ENCODE peak calls at places on chromosomes 13 and 19, in five cellular contexts. I, E, O, M and L are unnamed samples.

GRCh38 chr13:26305676-26306075 is 51.7 kb downstream of the CDK8 start:
- DNase-seq in I (no peak), E (no peak), O (no peak), M (no peak), L (no peak)

GRCh38 chr13:51728972-51729371 is 75.0 kb downstream of the DHRS12 start:
- DNase-seq in I (no peak), E (peak; percentile 75), O (no peak), M (peak; percentile 2), L (no peak)

GRCh38 chr13:39148513-39148961 is 110.3 kb downstream of the NHLRC3 start:
- DNase-seq in I (no peak), E (peak; percentile 0), O (no peak), M (no peak), L (no peak)

GRCh38 chr13:65036999-65037398 is 2193.1 kb downstream of the PCDH9 start:
- DNase-seq in I (no peak), E (no peak), O (no peak), M (peak; percentile 52), L (no peak)

GRCh38 chr19:4515732-4516131 is 2.6 kb downstream of the PLIN4 start:
- DNase-seq in I (no peak), E (no peak), O (no peak), M (no peak), L (no peak)

GRCh38 chr13:50511877-50512332 is 331.6 kb downstream of the DLEU7 start:
- DNase-seq in I (peak; percentile 14), E (no peak), O (no peak), M (no peak), L (no peak)

GRCh38 chr19:33063356-33064116 is 1.2 kb downstream of the RHPN2 start:
- DNase-seq in I (peak; percentile 78), E (no peak), O (no peak), M (peak; percentile 43), L (no peak)

GRCh38 chr19:55115446-55116065 is 1.9 kb downstream of the PPP1R12C start:
- DNase-seq in I (no peak), E (peak; percentile 43), O (no peak), M (no peak), L (peak; percentile 34)

GRCh38 chr13:77918391-77919261 is at the start of gene EDNRB:
- DNase-seq in I (peak; percentile 18), E (peak; percentile 20), O (no peak), M (no peak), L (peak; percentile 71)

GRCh38 chr13:94620286-94620896 is 18.7 kb downstream of the GPR180 start:
- DNase-seq in I (no peak), E (peak; percentile 19), O (no peak), M (peak; percentile 61), L (no peak)

GRCh38 chr13:26406791-26407190 is 150.7 kb upstream of the WASF3 start:
- DNase-seq in I (no peak), E (no peak), O (no peak), M (no peak), L (no peak)

GRCh38 chr19:46474211-46474610 is 2.8 kb upstream of the PNMA8A start:
- DNase-seq in I (no peak), E (no peak), O (no peak), M (no peak), L (no peak)

GRCh38 chr13:80379245-80379644 is 38.3 kb upstream of the SPRY2 start:
- DNase-seq in I (no peak), E (peak; percentile 61), O (no peak), M (peak; percentile 85), L (no peak)

GRCh38 chr19:46955114-46955812 is 64.4 kb upstream of the NPAS1 start:
- DNase-seq in I (no peak), E (no peak), O (no peak), M (peak; percentile 58), L (no peak)

GRCh38 chr19:49692102-49692599 is 1.2 kb downstream of the CPT1C start:
- DNase-seq in I (no peak), E (no peak), O (no peak), M (no peak), L (no peak)
- H3K4me3 ChIP-seq in I (no peak overlapping the region), E (peak overlapping the region; percentile 52), O (no peak overlapping the region), M (no peak overlapping the region), L (no peak overlapping the region)

GRCh38 chr19:7445104-7445503 is 43.7 kb downstream of the PEX11G start:
- DNase-seq in I (no peak), E (no peak), O (no peak), M (no peak), L (no peak)
- H3K4me3 ChIP-seq in I (no peak overlapping the region), E (no peak overlapping the region), O (no peak overlapping the region), M (no peak overlapping the region), L (no peak overlapping the region)

DNA sequence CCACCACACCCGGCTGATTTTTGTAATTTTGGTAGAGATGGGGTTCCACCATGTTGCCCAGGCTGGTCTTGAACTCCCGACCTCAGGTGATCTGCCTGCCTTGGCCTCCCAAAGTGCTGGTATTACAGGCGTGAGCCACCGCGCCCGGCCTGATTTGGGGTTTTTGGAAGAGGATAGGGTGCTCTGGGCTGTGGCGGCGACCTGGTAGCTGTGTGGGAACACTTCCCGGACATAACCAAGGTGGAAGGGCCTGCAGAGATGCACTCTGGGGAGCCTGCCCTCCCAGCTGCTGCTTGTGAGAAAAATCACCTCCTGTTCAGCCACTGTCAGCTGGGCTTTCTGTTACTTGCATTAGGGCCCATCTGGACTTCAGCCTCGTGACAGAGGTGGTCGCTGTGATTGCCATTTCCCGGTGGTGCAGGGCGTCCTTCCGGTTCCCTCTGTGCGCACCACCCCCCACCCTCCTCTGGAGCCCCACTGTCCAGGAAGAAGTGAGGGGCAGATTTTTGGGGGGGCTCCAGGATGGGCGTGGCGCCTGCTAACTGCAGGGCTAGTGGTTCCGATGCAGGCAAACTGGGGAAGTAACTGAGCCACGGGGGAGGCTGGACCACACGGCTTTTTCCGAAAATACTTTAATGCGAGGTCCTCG is 7.5 kb downstream of the IL4I1 start:
- DNase-seq in I (no peak), E (no peak), O (no peak), M (no peak), L (no peak)
- H3K4me3 ChIP-seq in I (no peak overlapping the region), E (no peak overlapping the region), O (no peak overlapping the region), M (no peak overlapping the region), L (no peak overlapping the region)

DNA sequence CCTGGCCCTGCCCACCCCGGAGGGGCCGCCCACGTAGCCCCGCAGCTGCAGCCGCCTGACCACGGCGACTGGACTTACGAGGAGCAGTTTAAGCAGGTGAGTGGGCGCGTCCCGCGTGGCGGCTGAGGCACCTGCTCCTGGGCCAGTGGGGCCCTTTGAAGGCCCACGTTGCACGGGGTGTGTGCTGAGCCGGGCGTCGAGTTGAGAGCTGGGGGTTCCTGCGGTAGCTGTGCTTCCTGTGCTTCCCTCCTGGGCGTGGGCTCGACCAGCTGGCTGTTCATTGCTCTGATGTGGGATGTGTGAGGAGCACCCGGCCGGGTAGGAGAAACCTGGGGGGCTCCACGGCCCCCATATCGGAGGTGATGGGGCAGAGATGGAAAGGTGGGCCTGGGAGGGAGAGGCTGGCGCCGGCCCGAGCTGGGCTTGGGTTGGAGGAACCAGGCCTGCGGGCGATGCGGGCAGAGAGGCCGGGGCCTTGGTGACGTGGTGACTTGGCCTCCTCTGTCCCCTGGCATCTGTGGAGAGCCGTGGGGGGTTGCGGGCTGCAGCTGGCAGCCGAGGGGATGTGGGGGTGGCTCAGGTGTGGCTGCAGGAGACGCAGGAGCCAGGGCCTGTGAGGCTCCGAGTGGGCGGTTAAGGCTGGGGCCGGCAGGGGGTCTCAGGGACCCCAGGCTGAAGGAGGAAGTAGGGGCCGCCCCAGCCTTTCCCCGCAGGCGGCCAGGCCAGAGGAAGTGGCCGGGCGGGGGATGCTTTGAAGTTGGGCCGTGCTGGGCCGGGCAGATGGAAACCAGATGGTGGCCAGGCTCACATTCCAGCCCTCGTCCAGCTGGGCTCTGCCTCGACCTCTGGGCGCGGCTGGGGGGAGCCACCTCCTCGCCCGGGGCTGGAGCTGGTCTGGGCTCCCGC is 7.1 kb downstream of the ARID3A start:
- DNase-seq in I (peak; percentile 75), E (peak; percentile 70), O (no peak), M (no peak), L (peak; percentile 83)
- H3K4me3 ChIP-seq in I (peak overlapping the region; percentile 6), E (peak overlapping the region; percentile 22), O (peak overlapping the region; percentile 52), M (no peak overlapping the region), L (peak overlapping the region; percentile 18)

DNA sequence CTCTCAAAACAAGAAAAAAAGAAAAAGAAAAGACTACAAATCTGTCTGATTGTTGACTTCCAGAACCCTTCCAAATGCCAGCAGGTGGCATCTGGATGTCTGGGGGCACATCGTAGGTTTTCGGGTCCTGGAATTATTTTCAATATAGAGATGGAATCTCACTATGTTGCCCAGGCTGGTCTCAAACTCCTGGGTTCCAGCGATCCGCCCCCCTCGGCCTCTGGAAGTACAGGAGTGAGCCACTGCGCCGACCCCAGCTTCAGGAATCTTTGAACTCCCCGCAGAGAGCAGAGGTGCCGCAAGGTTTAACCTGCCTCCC is 567 bp upstream of the B3GNT3 start:
- DNase-seq in I (no peak), E (no peak), O (no peak), M (no peak), L (no peak)
- H3K4me3 ChIP-seq in I (peak overlapping the region; percentile 52), E (no peak overlapping the region), O (no peak overlapping the region), M (peak overlapping the region; percentile 84), L (no peak overlapping the region)

DNA sequence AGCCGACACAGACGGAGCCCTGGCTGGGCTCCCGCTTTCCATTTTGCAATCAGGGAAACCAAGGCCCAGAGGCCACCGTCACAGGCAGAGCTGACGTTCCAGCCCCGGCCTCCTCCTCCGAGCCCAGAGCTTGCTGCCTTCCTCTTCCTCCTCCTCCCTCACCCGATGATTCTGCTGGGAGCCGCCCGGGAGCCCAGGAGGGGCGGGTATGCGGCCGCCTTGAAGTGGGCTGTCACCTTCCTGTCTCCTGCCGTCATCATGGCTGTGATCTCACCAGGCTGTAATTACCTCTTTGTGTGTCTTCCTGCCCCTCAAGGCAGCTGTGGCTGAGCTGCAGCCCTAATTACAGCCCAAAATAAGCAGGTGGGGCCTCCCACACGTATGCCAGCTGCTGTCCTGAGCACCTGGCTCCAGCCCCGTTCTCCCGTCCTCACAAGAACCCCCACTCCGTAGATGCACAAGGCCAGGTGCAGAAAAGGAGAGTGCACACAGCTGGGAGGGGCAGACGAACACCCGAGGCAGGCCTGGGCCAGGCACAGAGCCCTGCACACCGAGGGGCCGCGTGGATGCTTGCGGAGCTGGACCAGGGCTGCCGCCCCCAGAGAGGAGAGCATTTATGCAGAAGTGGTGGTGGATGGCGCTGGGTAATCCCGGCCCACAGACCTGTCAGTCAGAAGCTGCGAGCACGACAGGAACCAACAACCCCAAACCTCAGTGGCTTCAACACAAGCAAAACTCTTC is 4.0 kb downstream of the TPGS1 start:
- DNase-seq in I (peak; percentile 82), E (no peak), O (no peak), M (no peak), L (no peak)
- H3K4me3 ChIP-seq in I (no peak overlapping the region), E (no peak overlapping the region), O (peak overlapping the region; percentile 26), M (no peak overlapping the region), L (peak overlapping the region; percentile 27)

GRCh38 chr19:7871280-7871529 is 3.0 kb downstream of the PRR36 start:
- DNase-seq in I (no peak), E (no peak), O (no peak), M (no peak), L (no peak)
- H3K4me3 ChIP-seq in I (peak overlapping the region; percentile 9), E (no peak overlapping the region), O (peak overlapping the region; percentile 56), M (peak overlapping the region; percentile 31), L (no peak overlapping the region)

DNA sequence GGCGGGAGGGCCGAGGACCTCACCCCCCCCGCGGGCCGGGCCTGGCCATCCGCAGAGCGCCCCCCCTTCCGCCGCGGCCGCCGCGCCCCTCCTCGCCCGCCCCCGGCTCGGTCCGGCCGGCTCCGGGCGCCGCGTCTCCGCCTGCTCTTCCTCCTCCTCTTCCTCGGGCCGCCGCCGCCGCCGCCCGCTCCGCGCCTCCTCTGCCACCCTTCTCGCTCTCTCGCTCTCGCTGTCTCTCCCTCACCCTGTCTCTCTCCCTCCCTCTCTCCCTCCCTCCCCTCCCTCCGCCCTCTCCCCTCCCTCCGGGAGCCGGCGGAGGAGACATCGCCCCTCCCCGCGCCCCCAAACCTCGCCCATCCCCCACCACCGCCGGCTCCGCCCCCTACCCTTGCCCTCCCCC is at the start of gene SHANK1:
- DNase-seq in I (no peak), E (no peak), O (no peak), M (no peak), L (no peak)
- H3K4me3 ChIP-seq in I (peak within 1 kb of the TSS; percentile 15), E (peak within 1 kb of the TSS; percentile 30), O (peak within 1 kb of the TSS; percentile 66), M (peak within 1 kb of the TSS; percentile 50), L (peak within 1 kb of the TSS; percentile 32)